ENCODE peak calls at places on chromosomes 2 and 18, in six cellular contexts. L is stomach, G is tibial nerve, H is ovary, K is uterus, R is GM12878. A is an unnamed sample.

GRCh38 chr2:239804161-239805042 is 220.7 kb downstream of the NDUFA10 start:
- DNase-seq in G (no peak), L (peak; percentile 20), K (no peak), R (no peak), H (peak; percentile 8), A (no peak)

GRCh38 chr2:122530812-122531211 is 775.4 kb downstream of the TSN start:
- DNase-seq in R (peak; percentile 16), L (no peak), K (no peak), H (no peak), G (no peak), A (no peak)

GRCh38 chr2:239516286-239516953 is 115.6 kb upstream of the HDAC4 start:
- DNase-seq in L (no peak), K (no peak), G (no peak), H (no peak), R (no peak), A (no peak)

GRCh38 chr2:108869542-108869941 is 83.0 kb downstream of the CCDC138 start:
- DNase-seq in K (no peak), G (no peak), L (no peak), R (no peak), H (no peak), A (no peak)

GRCh38 chr2:23609254-23609653 is 224.3 kb downstream of the KLHL29 start:
- DNase-seq in K (no peak), H (no peak), G (no peak), L (no peak), R (no peak), A (no peak)

GRCh38 chr18:25594351-25594750 is 242.4 kb upstream of the ZNF521 start:
- DNase-seq in K (no peak), R (no peak), G (no peak), H (no peak), L (no peak), A (no peak)

GRCh38 chr2:241096979-241097378 is 5.1 kb downstream of the MTERF4 start:
- DNase-seq in H (no peak), K (no peak), R (peak; percentile 86), L (no peak), G (no peak), A (no peak)

GRCh38 chr2:25228848-25229674 is 60.7 kb upstream of the POMC start:
- DNase-seq in H (peak; percentile 88), R (no peak), G (peak; percentile 34), K (peak; percentile 77), L (peak; percentile 66), A (peak; percentile 61)

GRCh38 chr2:166784296-166784946 is 103.9 kb upstream of the XIRP2 start:
- DNase-seq in H (no peak), G (no peak), K (no peak), L (no peak), R (no peak), A (no peak)

GRCh38 chr2:85777441-85777861 is 23.7 kb downstream of the ATOH8 start:
- DNase-seq in G (peak; percentile 60), H (peak; percentile 74), R (no peak), L (no peak), K (no peak), A (no peak)

GRCh38 chr18:10041180-10041579 is 127.4 kb downstream of the VAPA start:
- DNase-seq in G (peak; percentile 53), L (no peak), R (no peak), H (peak; percentile 78), K (peak; percentile 82), A (no peak)

GRCh38 chr2:145159676-145160075 is 639.8 kb upstream of the ZEB2 start:
- DNase-seq in G (no peak), H (no peak), K (no peak), L (no peak), R (no peak), A (no peak)

GRCh38 chr2:28155071-28155470 is 237.6 kb upstream of the FOSL2 start:
- DNase-seq in G (no peak), H (no peak), L (no peak), R (no peak), K (no peak), A (no peak)

GRCh38 chr18:1104265-1104792 is 199.7 kb downstream of the ADCYAP1 start:
- DNase-seq in G (no peak), L (no peak), R (no peak), H (no peak), K (no peak), A (no peak)

GRCh38 chr2:10305254-10305635 is 2.5 kb downstream of the HPCAL1 start:
- DNase-seq in H (no peak), G (no peak), R (no peak), L (no peak), K (no peak), A (no peak)

GRCh38 chr2:128236491-128237035 is 82.1 kb downstream of the HS6ST1 start:
- DNase-seq in R (no peak), G (no peak), K (no peak), L (no peak), H (no peak), A (no peak)

GRCh38 chr18:74806700-74807416 is 209.2 kb downstream of the ZNF407 start:
- DNase-seq in L (no peak), K (no peak), G (no peak), H (no peak), R (peak; percentile 73), A (peak; percentile 24)

GRCh38 chr18:30925795-30926194 is 116.7 kb downstream of the DSC3 start:
- DNase-seq in L (no peak), G (no peak), K (no peak), R (no peak), H (no peak), A (no peak)

GRCh38 chr2:71555798-71556454 is 102.6 kb downstream of the DYSF start:
- DNase-seq in G (no peak), R (no peak), H (no peak), K (no peak), L (no peak), A (no peak)
- TF ChIP-seq POLR2A in G (no peak), R (no peak), H (no peak), K (no peak), L (no peak), A (no peak)

GRCh38 chr2:104901037-104901851 is 47.3 kb downstream of the POU3F3 start:
- DNase-seq in K (no peak), L (no peak), G (no peak), H (no peak), R (no peak), A (no peak)
- TF ChIP-seq POLR2A in K (no peak), L (no peak), G (no peak), H (no peak), R (no peak), A (no peak)

GRCh38 chr2:130372055-130372832 is 16.4 kb downstream of the PTPN18 start:
- DNase-seq in L (peak; percentile 91), H (peak; percentile 95), G (peak; percentile 83), R (no peak), K (peak; percentile 93), A (peak; percentile 79)
- TF ChIP-seq POLR2A in L (peak; percentile 23), H (peak; percentile 39), G (peak; percentile 53), R (peak; percentile 91), K (peak; percentile 43), A (peak; percentile 77)

DNA sequence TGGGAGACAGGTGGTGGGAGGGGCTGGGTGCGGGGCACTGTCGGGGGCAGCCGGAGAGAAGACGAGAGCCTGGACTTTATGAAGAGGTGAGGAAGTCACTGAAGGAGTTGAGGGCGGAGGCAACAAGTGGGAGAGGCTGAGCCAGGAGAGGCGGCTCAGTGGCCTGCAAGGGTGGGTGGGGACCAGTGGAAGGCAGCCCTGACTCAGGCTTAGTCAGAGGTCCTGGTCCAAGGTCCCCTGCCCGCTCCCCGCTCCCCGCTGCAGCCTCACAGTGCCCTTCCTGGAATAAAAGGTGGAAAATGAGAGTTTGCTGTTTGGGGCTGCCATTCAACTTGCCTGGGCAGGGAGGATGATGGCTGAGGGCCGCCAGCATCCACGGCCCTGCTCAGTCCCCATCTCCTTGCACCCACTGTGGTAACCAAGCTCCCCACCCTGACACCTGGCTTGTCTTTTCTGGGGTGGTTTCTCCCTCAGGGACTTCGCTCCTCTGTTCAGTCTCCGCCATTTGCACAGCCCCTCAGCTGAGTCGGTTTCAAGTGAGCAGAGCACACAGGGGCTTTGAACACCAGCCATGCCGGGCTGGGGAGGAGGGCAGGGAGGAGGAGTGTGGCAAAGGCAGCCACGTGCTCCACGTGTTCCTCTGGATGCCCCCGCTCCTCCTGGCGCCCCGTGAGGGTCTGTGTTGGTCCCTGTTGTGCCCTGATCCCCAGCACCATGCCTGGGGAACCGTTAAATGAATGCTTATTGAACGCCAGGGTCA is 13.7 kb upstream of the RALB start:
- DNase-seq in L (peak; percentile 69), H (peak; percentile 30), R (no peak), K (no peak), G (no peak), A (no peak)
- TF ChIP-seq POLR2A in L (peak; percentile 12), H (no peak), R (no peak), K (no peak), G (no peak), A (no peak)

DNA sequence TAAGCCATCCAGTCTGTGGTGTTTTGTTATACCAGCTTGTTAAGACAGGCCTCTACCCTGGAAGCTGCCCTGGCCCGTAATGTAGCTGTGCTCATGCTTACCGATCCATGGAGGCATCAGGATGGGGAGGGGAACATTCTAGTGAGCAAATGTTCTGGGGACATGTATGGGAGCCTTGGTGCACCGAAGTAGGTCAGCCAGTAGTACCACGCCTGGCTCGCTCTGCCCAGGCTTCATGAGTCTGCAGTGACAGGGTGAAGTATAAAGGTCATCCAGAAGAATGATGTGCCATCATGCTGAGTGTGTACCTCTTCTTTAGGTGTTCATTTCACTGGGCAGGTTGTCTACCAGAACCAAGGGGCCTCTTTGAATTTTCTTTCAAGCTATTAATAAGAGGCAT is 16.3 kb downstream of the RASGRP3 start:
- DNase-seq in R (no peak), G (no peak), H (no peak), K (no peak), L (no peak), A (no peak)
- TF ChIP-seq POLR2A in R (peak; percentile 36), G (no peak), H (no peak), K (no peak), L (no peak), A (peak; percentile 26)

GRCh38 chr2:218422403-218423086 is 3.6 kb downstream of the VIL1 start:
- DNase-seq in R (no peak), K (no peak), L (no peak), H (no peak), G (no peak), A (no peak)

GRCh38 chr2:218418321-218418716 is 604 bp upstream of the VIL1 start:
- DNase-seq in H (no peak), R (no peak), G (no peak), L (no peak), K (no peak), A (no peak)

GRCh38 chr2:218419630-218420216 is 800 bp downstream of the VIL1 start:
- DNase-seq in G (no peak), L (no peak), R (no peak), H (no peak), K (no peak), A (no peak)

GRCh38 chr2:218421027-218421426 is 2.1 kb downstream of the VIL1 start:
- DNase-seq in R (no peak), G (no peak), K (no peak), H (no peak), L (no peak), A (no peak)

GRCh38 chr2:218418717-218419458 is at the start of gene VIL1:
- DNase-seq in K (no peak), L (no peak), H (no peak), R (no peak), G (no peak), A (no peak)
- TF ChIP-seq POLR2A in K (no peak), L (no peak), H (no peak), R (no peak), G (no peak), A (no peak)

A was measured in GM12891.